ENCODE peak calls at places on chromosomes 7 and 10, in ten cellular contexts. F is AG04450; V is fibroblast of lung; B is dorsolateral prefrontal cortex; X is HCT116; M is RWPE1; R is A549; N is PC-3; T is HL-60; S is CD4-positive, alpha-beta memory T cell. K is an unnamed sample.

GRCh38 chr7:137962875-137963507 is 38.9 kb downstream of the CREB3L2 start:
- DNase-seq in M (no peak), S (no peak), V (no peak), N (peak), T (no peak), X (no peak), R (no peak), F (no peak), B (no peak), K (peak)

GRCh38 chr10:113252650-113253560 is 299.9 kb upstream of the HABP2 start:
- DNase-seq in X (no peak), B (no peak), F (no peak), N (no peak), S (no peak), V (no peak), R (no peak), T (no peak), M (no peak), K (no peak)

GRCh38 chr10:26621243-26621888 is 76.1 kb upstream of the PDSS1 start:
- DNase-seq in T (no peak), M (peak), F (no peak), R (no peak), V (no peak), N (no peak), S (no peak), B (no peak), X (no peak), K (no peak)

GRCh38 chr7:363626-364025 is 73.7 kb downstream of the FOXL3 start:
- DNase-seq in M (no peak), V (no peak), N (no peak), T (no peak), R (no peak), S (peak), X (no peak), B (no peak), F (no peak), K (no peak)

GRCh38 chr10:96999337-96999736 is 167.2 kb downstream of the LCOR start:
- DNase-seq in V (no peak), X (no peak), F (no peak), T (no peak), S (no peak), R (no peak), B (no peak), N (no peak), M (no peak), K (no peak)

GRCh38 chr10:103982639-103983038 is 15.7 kb downstream of the SLK start:
- DNase-seq in F (no peak), S (no peak), N (no peak), V (peak), B (peak), M (no peak), X (peak), T (no peak), R (no peak), K (no peak)

GRCh38 chr7:33444501-33444900 is 315.1 kb downstream of the BBS9 start:
- DNase-seq in M (no peak), X (no peak), T (no peak), V (peak), B (no peak), S (no peak), N (no peak), R (no peak), F (peak), K (no peak)

GRCh38 chr10:86817246-86817645 is 60.8 kb downstream of the BMPR1A start:
- DNase-seq in X (no peak), M (no peak), T (no peak), R (no peak), B (no peak), F (no peak), V (no peak), S (no peak), N (no peak), K (no peak)

GRCh38 chr7:45978731-45979211 is 57.7 kb upstream of the IGFBP3 start:
- DNase-seq in N (no peak), V (no peak), F (no peak), S (no peak), T (no peak), R (no peak), X (no peak), B (no peak), M (no peak), K (no peak)

GRCh38 chr7:27202018-27202740 is 2.3 kb upstream of the HOXA13 start:
- DNase-seq in R (no peak), F (no peak), B (no peak), S (no peak), T (no peak), M (no peak), N (peak), V (no peak), X (no peak), K (no peak)

GRCh38 chr7:26196305-26196704 is 4.2 kb downstream of the HNRNPA2B1 start:
- DNase-seq in V (no peak), B (no peak), T (no peak), S (no peak), M (no peak), F (no peak), N (no peak), X (no peak), R (no peak), K (no peak)

GRCh38 chr10:102714621-102715455 is at the start of gene SFXN2:
- DNase-seq in M (no peak), F (no peak), V (no peak), B (no peak), X (no peak), R (no peak), N (peak), S (peak), T (no peak), K (no peak)

GRCh38 chr10:123145542-123146012 is 2.4 kb upstream of the HMX2 start:
- DNase-seq in X (no peak), N (no peak), V (no peak), R (no peak), T (no peak), B (no peak), F (no peak), S (no peak), M (no peak), K (no peak)

GRCh38 chr7:139913006-139913405 is 83.9 kb downstream of the TBXAS1 start:
- DNase-seq in T (no peak), X (no peak), M (no peak), R (no peak), B (no peak), N (no peak), V (no peak), S (no peak), F (no peak), K (no peak)

GRCh38 chr10:59362991-59363390 is 642 bp upstream of the FAM13C start:
- DNase-seq in S (no peak), R (no peak), M (peak), V (peak), F (no peak), N (peak), T (no peak), B (peak), X (no peak), K (no peak)

GRCh38 chr7:134448359-134449229 is 10.3 kb downstream of the AKR1B1 start:
- DNase-seq in B (no peak), M (peak), N (peak), S (no peak), F (peak), X (peak), T (no peak), R (peak), V (peak), K (no peak)

GRCh38 chr7:65307651-65308299 is 65.9 kb upstream of the ZNF92 start:
- DNase-seq in R (peak), F (peak), X (peak), T (peak), S (peak), N (peak), V (peak), B (peak), M (peak), K (no peak)

GRCh38 chr7:29154076-29154475 is 7.7 kb upstream of the CPVL start:
- DNase-seq in N (peak), S (no peak), B (no peak), F (no peak), R (no peak), X (no peak), T (no peak), M (no peak), V (no peak), K (peak)

GRCh38 chr10:1241973-1242935 is 186.1 kb downstream of the WDR37 start:
- DNase-seq in X (no peak), N (no peak), M (no peak), R (no peak), S (no peak), B (no peak), T (no peak), F (no peak), V (no peak), K (no peak)

GRCh38 chr10:60905580-60905979 is 38.4 kb downstream of the RHOBTB1 start:
- DNase-seq in R (no peak), T (no peak), V (peak), S (no peak), F (peak), N (no peak), X (no peak), B (no peak), M (no peak), K (no peak)

GRCh38 chr10:114401195-114401741 is 3.0 kb downstream of the AFAP1L2 start:
- DNase-seq in N (no peak), T (no peak), X (no peak), M (no peak), S (no peak), F (no peak), V (peak), R (no peak), B (no peak), K (no peak)

GRCh38 chr7:48090095-48090805 is 1.2 kb downstream of the UPP1 start:
- DNase-seq in T (no peak), B (no peak), S (no peak), F (no peak), N (peak), X (no peak), V (peak), R (no peak), M (no peak), K (no peak)

GRCh38 chr7:82729172-82730030 is 285.8 kb upstream of the CACNA2D1 start:
- DNase-seq in N (peak), F (peak), S (no peak), R (peak), M (peak), X (peak), B (no peak), V (peak), T (no peak), K (no peak)

GRCh38 chr10:63504145-63504881 is 16.9 kb upstream of the REEP3 start:
- DNase-seq in M (peak), T (no peak), B (no peak), N (peak), F (no peak), V (no peak), S (no peak), R (no peak), X (no peak), K (peak)

GRCh38 chr7:68694656-68695055 is 903.6 kb upstream of the AUTS2 start:
- DNase-seq in N (no peak), X (no peak), S (no peak), V (no peak), B (no peak), R (no peak), T (no peak), M (no peak), F (no peak), K (no peak)

GRCh38 chr7:105638942-105639495 is 57.7 kb upstream of the EFCAB10 start:
- DNase-seq in R (no peak), X (no peak), S (no peak), B (peak), V (no peak), N (no peak), M (no peak), T (no peak), F (no peak), K (no peak)

GRCh38 chr10:88851706-88852105 is at the start of gene ANKRD22:
- DNase-seq in M (peak), N (peak), R (peak), X (peak), V (peak), F (no peak), B (no peak), T (peak), S (no peak), K (peak)

GRCh38 chr10:3763852-3764625 is 21.0 kb downstream of the KLF6 start:
- DNase-seq in N (peak), X (no peak), V (peak), M (no peak), R (no peak), F (no peak), S (no peak), B (no peak), T (no peak), K (peak)

GRCh38 chr7:157228864-157229422 is 90.2 kb downstream of the UBE3C start:
- DNase-seq in X (no peak), M (no peak), R (peak), F (no peak), V (peak), N (peak), B (no peak), S (peak), T (no peak), K (no peak)

GRCh38 chr7:107725138-107725740 is 18.7 kb upstream of the CBLL1 start:
- DNase-seq in N (peak), F (peak), X (peak), M (peak), B (no peak), R (peak), V (peak), T (no peak), S (peak), K (peak)

GRCh38 chr7:91182819-91183405 is 81.3 kb upstream of the FZD1 start:
- DNase-seq in F (peak), S (no peak), N (peak), X (no peak), B (no peak), M (peak), V (peak), T (no peak), R (no peak), K (peak)

GRCh38 chr7:1364068-1364905 is 95.0 kb downstream of the MICALL2 start:
- DNase-seq in B (no peak), T (no peak), V (no peak), M (peak), R (no peak), F (no peak), X (no peak), N (peak), S (no peak), K (no peak)

GRCh38 chr7:25857376-25858067 is 294.5 kb upstream of the NFE2L3 start:
- DNase-seq in R (peak), V (peak), F (no peak), T (peak), X (no peak), N (peak), S (no peak), M (peak), B (no peak), K (peak)

GRCh38 chr7:492714-493065 is 27.0 kb downstream of the PDGFA start:
- DNase-seq in N (no peak), B (peak), S (no peak), V (no peak), X (no peak), F (no peak), R (no peak), T (no peak), M (no peak), K (no peak)

GRCh38 chr7:78017621-78018100 is 219.1 kb downstream of the PHTF2 start:
- DNase-seq in M (no peak), V (no peak), F (no peak), N (no peak), X (no peak), S (no peak), B (no peak), R (no peak), T (no peak), K (no peak)

GRCh38 chr7:78020131-78020873 is 221.7 kb downstream of the PHTF2 start:
- DNase-seq in B (no peak), N (peak), M (peak), S (peak), T (peak), F (peak), R (peak), V (peak), X (peak), K (no peak)

GRCh38 chr7:78020874-78021249 is 222.3 kb downstream of the PHTF2 start:
- DNase-seq in T (no peak), N (no peak), B (no peak), F (no peak), V (no peak), X (no peak), M (no peak), S (no peak), R (no peak), K (no peak)

GRCh38 chr7:78018541-78019456 is 220.2 kb downstream of the PHTF2 start:
- DNase-seq in F (no peak), T (no peak), N (peak), M (peak), R (peak), S (no peak), X (no peak), V (peak), B (no peak), K (no peak)

GRCh38 chr7:78019457-78020130 is 221.0 kb downstream of the PHTF2 start:
- DNase-seq in R (peak), X (peak), B (peak), V (peak), F (peak), N (peak), M (peak), S (peak), T (peak), K (no peak)
- H3K27ac ChIP-seq in R (peak), X (no peak), B (peak), V (peak), F (peak), N (no peak), M (peak), S (no peak), T (no peak), K (peak)

GRCh38 chr7:117791877-117792780 is 81.1 kb downstream of the CTTNBP2 start:
- DNase-seq in B (no peak), V (no peak), M (no peak), N (no peak), R (no peak), S (no peak), T (peak), F (no peak), X (no peak), K (no peak)
- H3K27ac ChIP-seq in B (peak), V (no peak), M (no peak), N (no peak), R (no peak), S (no peak), T (peak), F (no peak), X (no peak), K (no peak)

DNA sequence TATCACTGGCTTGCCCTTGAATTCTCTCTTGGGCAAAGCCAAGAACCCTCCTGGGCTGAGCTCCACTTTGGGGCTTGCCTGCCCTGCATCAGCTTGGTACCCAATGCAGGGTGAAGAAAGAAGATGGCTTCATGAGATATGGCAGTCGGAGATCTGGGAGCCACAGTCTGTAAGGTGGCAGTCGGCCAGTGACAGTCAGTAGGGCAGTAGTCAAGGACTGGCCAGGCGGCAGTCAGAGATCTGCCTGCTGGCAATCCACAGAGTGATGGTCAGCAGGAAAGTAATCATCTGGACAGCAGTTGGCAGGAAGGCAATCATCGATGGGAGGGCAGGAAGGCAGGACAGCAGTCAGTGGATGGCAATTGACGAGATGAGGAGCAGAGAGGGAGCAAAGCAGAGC is 32.6 kb upstream of the CNNM1 start:
- DNase-seq in B (no peak), V (no peak), T (no peak), X (no peak), R (no peak), N (no peak), S (no peak), M (no peak), F (no peak), K (no peak)
- H3K27ac ChIP-seq in B (no peak), V (no peak), T (no peak), X (no peak), R (no peak), N (no peak), S (no peak), M (no peak), F (no peak), K (no peak)

GRCh38 chr7:12905671-12906070 is 218.2 kb downstream of the ARL4A start:
- DNase-seq in B (no peak), F (no peak), R (no peak), V (no peak), M (no peak), T (no peak), N (no peak), S (no peak), X (no peak), K (no peak)

GRCh38 chr7:12913002-12913401 is 225.6 kb downstream of the ARL4A start:
- DNase-seq in V (no peak), F (no peak), M (no peak), X (no peak), N (no peak), S (no peak), T (no peak), R (no peak), B (no peak), K (no peak)

GRCh38 chr7:12907774-12908173 is 220.3 kb downstream of the ARL4A start:
- DNase-seq in N (no peak), V (no peak), M (no peak), T (no peak), S (no peak), R (no peak), X (no peak), B (no peak), F (no peak), K (no peak)

GRCh38 chr7:12911053-12911452 is 223.6 kb downstream of the ARL4A start:
- DNase-seq in V (no peak), N (no peak), X (no peak), R (no peak), T (no peak), M (no peak), S (no peak), B (no peak), F (no peak), K (no peak)

DNA sequence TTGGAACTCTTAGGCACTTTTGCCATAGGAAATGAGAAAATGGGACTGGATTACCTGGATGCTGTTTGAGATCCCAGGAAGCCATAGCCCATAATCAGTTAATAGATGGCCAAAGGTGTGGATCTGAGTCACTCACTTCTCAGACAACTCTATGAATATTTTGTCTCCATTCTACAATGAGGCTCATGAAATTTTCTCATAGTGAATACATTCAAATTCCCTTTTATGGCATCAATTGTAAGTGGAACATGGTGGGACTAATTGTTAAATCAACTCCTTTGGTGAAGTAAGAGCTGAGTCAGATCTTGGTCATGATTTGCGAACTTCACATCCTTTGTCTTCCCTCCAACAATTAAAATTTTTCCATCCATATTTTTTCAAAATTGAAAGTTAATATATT is 222.1 kb downstream of the ARL4A start:
- DNase-seq in R (no peak), N (no peak), M (no peak), V (no peak), X (no peak), S (no peak), B (no peak), F (no peak), T (no peak), K (no peak)
- H3K27ac ChIP-seq in R (no peak), N (no peak), M (no peak), V (no peak), X (no peak), S (no peak), B (no peak), F (no peak), T (no peak), K (peak)